ENCODE peak calls at places on chromosomes 13 and 19, in five cellular contexts. Q, W, J, R and X are unnamed samples.

GRCh38 chr13:44159633-44160279 is 213.9 kb upstream of the SERP2 start:
- DNase-seq in Q (no peak), J (no peak), R (no peak), W (peak), X (no peak)

GRCh38 chr19:18312021-18312534 is 10.8 kb downstream of the LSM4 start:
- DNase-seq in R (no peak), J (no peak), Q (no peak), W (no peak), X (no peak)

GRCh38 chr19:45418812-45419211 is 4.9 kb downstream of the ERCC1 start:
- DNase-seq in Q (no peak), J (no peak), R (no peak), W (no peak), X (no peak)

GRCh38 chr19:45321848-45322247 is 827 bp downstream of the CKM start:
- DNase-seq in R (no peak), W (no peak), J (no peak), Q (no peak), X (no peak)

GRCh38 chr13:37144661-37145060 is 39.2 kb upstream of the CSNK1A1L start:
- DNase-seq in Q (no peak), J (no peak), R (peak), W (peak), X (no peak)

GRCh38 chr19:47726467-47726866 is 13.2 kb downstream of the EHD2 start:
- DNase-seq in R (peak), Q (no peak), J (peak), W (peak), X (no peak)

GRCh38 chr13:33676700-33677048 is 141.3 kb upstream of the RFC3 start:
- DNase-seq in Q (peak), J (no peak), R (peak), W (peak), X (peak)

GRCh38 chr13:43915451-43915850 is 35.7 kb downstream of the LACC1 start:
- DNase-seq in W (no peak), R (no peak), Q (no peak), J (no peak), X (no peak)

GRCh38 chr13:49914947-49915346 is 21.2 kb downstream of the SPRYD7 start:
- DNase-seq in R (no peak), J (no peak), W (no peak), Q (no peak), X (no peak)

GRCh38 chr13:35092751-35093150 is 150.7 kb downstream of the NBEA start:
- DNase-seq in W (no peak), R (no peak), J (no peak), Q (no peak), X (no peak)

GRCh38 chr19:50513746-50514345 is at the start of gene ASPDH:
- DNase-seq in J (no peak), W (no peak), Q (no peak), R (no peak), X (no peak)

GRCh38 chr19:1237027-1237659 is 662 bp downstream of the CBARP start:
- DNase-seq in Q (no peak), W (peak), J (no peak), R (no peak), X (no peak)

GRCh38 chr13:46146898-46147297 is 35.1 kb downstream of the LCP1 start:
- DNase-seq in J (no peak), Q (no peak), R (peak), W (peak), X (no peak)

GRCh38 chr13:30745917-30746686 is 10.8 kb downstream of the ALOX5AP start:
- DNase-seq in W (no peak), Q (no peak), R (no peak), J (no peak), X (no peak)

DNA sequence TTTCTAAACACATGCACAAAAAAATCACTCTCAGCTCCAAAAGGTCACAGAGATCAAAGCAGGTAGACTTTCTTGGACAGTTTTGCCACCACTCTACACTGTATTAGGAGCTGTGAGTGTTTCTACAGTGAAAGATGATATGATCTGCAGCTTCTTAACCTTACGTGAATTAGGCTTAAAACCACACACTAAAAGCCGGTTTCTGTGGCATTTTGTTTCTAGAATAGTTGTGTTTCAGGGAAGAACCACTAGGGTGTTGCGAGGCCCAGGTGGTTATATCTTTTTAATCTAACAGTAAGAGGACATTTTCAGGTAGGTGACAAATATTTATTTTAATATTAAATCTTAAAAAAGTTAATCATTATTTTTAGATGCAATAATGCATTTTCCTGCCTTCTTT is 216.4 kb downstream of the KLF5 start:
- DNase-seq in W (no peak), R (no peak), Q (no peak), J (no peak), X (peak)
- TF ChIP-seq CTCF in W (no peak), R (no peak), Q (no peak), J (no peak), X (no peak)

GRCh38 chr19:4060621-4061177 is 6.0 kb downstream of the ZBTB7A start:
- DNase-seq in Q (no peak), W (no peak), R (no peak), J (no peak), X (no peak)

GRCh38 chr19:4058696-4059492 is 7.8 kb downstream of the ZBTB7A start:
- DNase-seq in Q (no peak), J (no peak), W (no peak), R (no peak), X (no peak)

GRCh38 chr19:4059931-4060620 is 6.6 kb downstream of the ZBTB7A start:
- DNase-seq in Q (peak), J (no peak), R (no peak), W (peak), X (peak)

GRCh38 chr19:4059493-4059880 is 7.2 kb downstream of the ZBTB7A start:
- DNase-seq in R (no peak), W (no peak), J (no peak), Q (no peak), X (no peak)

GRCh38 chr19:4057913-4058695 is 8.6 kb downstream of the ZBTB7A start:
- DNase-seq in Q (peak), W (peak), R (peak), J (peak), X (peak)
- TF ChIP-seq CTCF in Q (no peak), W (peak), R (peak), J (peak), X (no peak)

DNA sequence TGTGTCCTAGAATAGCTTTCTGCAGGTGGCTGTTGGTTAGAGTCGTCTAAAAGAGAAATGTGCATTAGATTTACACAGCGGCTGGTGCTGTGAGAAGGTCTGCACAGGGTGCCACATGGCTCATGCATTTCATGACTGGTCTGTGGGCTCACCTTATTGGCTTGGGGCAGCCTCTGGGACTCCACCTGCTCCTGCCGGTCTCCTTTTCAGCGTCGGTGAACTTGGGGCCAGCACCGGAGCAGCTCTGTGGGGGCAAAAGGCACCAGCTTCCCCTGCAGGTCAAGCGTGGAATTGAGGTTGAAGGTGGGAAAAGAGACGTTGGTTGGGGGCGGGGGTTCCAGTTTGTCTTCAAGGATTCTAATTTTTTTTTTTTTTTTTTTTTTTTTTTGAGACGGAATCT is 3.1 kb upstream of the PNMA8C start:
- DNase-seq in Q (no peak), J (no peak), R (no peak), W (no peak), X (peak)
- TF ChIP-seq CTCF in Q (no peak), J (peak), R (no peak), W (no peak), X (no peak)

DNA sequence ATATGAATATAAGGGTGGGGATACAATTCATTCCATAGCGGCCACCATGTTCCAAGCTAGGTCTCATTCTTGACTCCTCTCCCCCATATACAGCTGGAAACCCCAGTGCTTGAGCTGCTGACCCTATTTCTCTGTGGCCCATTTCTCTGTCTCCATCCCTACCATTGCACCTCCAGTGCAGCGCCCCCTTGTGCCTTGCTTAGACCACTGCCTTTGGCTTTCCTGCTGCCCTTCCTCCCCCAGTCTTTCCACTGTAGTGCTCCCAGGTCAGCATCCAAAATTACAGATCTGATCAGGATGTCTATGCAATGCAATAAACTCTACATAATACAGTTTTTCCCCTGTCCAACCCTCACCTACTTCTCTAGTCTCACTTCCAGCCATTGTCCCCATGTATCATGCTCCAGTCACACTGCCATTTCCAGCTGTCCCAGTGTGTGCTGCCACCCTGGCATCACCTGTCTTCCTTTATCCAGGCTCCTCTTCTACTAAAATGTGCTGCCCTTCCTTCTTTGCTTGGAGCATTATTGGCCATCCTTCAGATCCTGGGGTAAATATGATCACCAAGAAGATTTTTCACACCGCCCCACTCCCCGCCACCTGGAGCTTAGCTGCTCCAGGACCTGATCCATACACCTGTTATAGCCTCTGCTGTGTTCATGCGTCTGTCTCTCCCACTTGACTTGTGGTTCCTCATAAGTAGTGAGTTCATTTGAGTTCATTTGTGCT is 199.4 kb upstream of the IPO5 start:
- DNase-seq in W (no peak), J (no peak), R (no peak), Q (no peak), X (peak)
- TF ChIP-seq CTCF in W (peak), J (peak), R (no peak), Q (no peak), X (no peak)

DNA sequence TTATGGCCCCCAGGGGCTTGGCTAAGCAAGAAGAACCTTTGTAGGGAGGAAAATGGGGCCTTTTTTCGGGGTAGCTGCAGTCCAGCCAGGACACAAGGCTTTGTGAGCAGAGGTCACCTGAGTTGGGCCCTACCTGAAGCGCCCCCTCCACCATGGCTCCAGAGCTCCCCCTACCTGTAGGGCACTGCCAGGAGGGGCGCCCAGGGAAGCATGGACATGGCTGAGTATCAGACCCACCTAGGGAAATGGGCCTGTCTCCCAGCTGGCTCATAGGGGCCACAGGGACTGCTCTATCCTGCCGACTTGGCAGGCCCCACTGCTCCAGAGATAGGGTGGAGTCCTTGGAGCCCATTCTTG is 9.0 kb upstream of the CEBPA start:
- DNase-seq in J (no peak), R (no peak), W (no peak), Q (no peak), X (peak)
- TF ChIP-seq CTCF in J (no peak), R (no peak), W (no peak), Q (no peak), X (peak)

GRCh38 chr13:77478645-77478997 is 56.9 kb upstream of the SCEL start:
- DNase-seq in Q (no peak), W (no peak), J (no peak), R (no peak), X (no peak)
- TF ChIP-seq CTCF in Q (no peak), W (no peak), J (no peak), R (no peak), X (peak)

GRCh38 chr13:51221674-51222509 is at the start of gene FAM124A:
- DNase-seq in Q (peak), W (no peak), R (peak), J (no peak), X (peak)

GRCh38 chr13:51223284-51224270 is 1.4 kb downstream of the FAM124A start:
- DNase-seq in W (no peak), J (no peak), R (no peak), Q (peak), X (no peak)

GRCh38 chr13:51220706-51221105 is 1.5 kb upstream of the FAM124A start:
- DNase-seq in Q (no peak), R (no peak), J (no peak), W (no peak), X (peak)

GRCh38 chr13:51221108-51221507 is 1.1 kb upstream of the FAM124A start:
- DNase-seq in J (no peak), W (no peak), R (no peak), Q (no peak), X (no peak)

GRCh38 chr13:51222510-51223283 is 499 bp downstream of the FAM124A start:
- DNase-seq in Q (no peak), J (no peak), W (no peak), R (no peak), X (no peak)
- TF ChIP-seq CTCF in Q (no peak), J (peak), W (peak), R (no peak), X (peak)